ENCODE peak calls at places on chromosomes 11 and 22, in nine cellular contexts. U is GM03348; C is Calu3; T is activated effector memory CD4-positive, alpha-beta T cell treated with Interleukin-2 at 50 U/mL for 16 hours; D is PC-3; X is progenitor cell of endocrine pancreas; W is GM13977; I is stimulated activated naive CD8-positive, alpha-beta T cell treated with anti-CD3 and anti-CD28 coated beads, Interleukin-15, Interleukin-2, amounts not matched to agents 100 U/mL and 50 U/mL, for 24 hours; N is GM04503. V is an unnamed sample.

GRCh38 chr11:6817668-6818067 is 18.2 kb upstream of the OR6A2 start:
- DNase-seq in U (no peak), C (no peak), T (no peak), D (no peak), X (no peak), W (no peak), I (no peak), N (no peak), V (no peak)

GRCh38 chr11:73158356-73159051 is 16.4 kb upstream of the FCHSD2 start:
- DNase-seq in U (no peak), C (no peak), T (no peak), D (no peak), X (no peak), W (no peak), I (no peak), N (no peak), V (peak)

GRCh38 chr11:121249039-121249663 is 43.4 kb upstream of the SC5D start:
- DNase-seq in U (peak), C (no peak), T (no peak), D (peak), X (no peak), W (peak), I (no peak), N (peak), V (no peak)

GRCh38 chr11:121572581-121573059 is 119.9 kb upstream of the SORL1-AS1 start:
- DNase-seq in U (no peak), C (no peak), T (no peak), D (no peak), X (no peak), W (no peak), I (no peak), N (no peak), V (no peak)

GRCh38 chr22:30868663-30869385 is 99.8 kb downstream of the MORC2 start:
- DNase-seq in U (no peak), C (no peak), T (no peak), D (no peak), X (no peak), W (no peak), I (no peak), N (no peak), V (no peak)

GRCh38 chr22:36279219-36279666 is 26.3 kb downstream of the APOL1 start:
- DNase-seq in U (no peak), C (no peak), T (no peak), D (no peak), X (no peak), W (no peak), I (no peak), N (no peak), V (no peak)

GRCh38 chr11:122652495-122652894 is 3.0 kb upstream of the UBASH3B start:
- DNase-seq in U (no peak), C (no peak), T (no peak), D (no peak), X (no peak), W (no peak), I (no peak), N (no peak), V (no peak)

GRCh38 chr11:79184285-79184684 is 256.5 kb downstream of the TENM4 start:
- DNase-seq in U (no peak), C (no peak), T (no peak), D (no peak), X (no peak), W (no peak), I (no peak), N (no peak), V (no peak)

GRCh38 chr22:30910358-30910757 is 58.2 kb downstream of the MORC2 start:
- DNase-seq in U (no peak), C (no peak), T (no peak), D (no peak), X (no peak), W (no peak), I (no peak), N (no peak), V (no peak)

GRCh38 chr11:3849297-3849874 is 6.1 kb upstream of the STIM1 start:
- DNase-seq in U (peak), C (peak), T (no peak), D (peak), X (no peak), W (peak), I (peak), N (peak), V (no peak)

GRCh38 chr22:22595001-22595835 is 36.2 kb upstream of the PRAME start:
- DNase-seq in U (no peak), C (no peak), T (no peak), D (no peak), X (no peak), W (no peak), I (no peak), N (no peak), V (no peak)

GRCh38 chr11:35116245-35116644 is 22.7 kb upstream of the CD44 start:
- DNase-seq in U (no peak), C (no peak), T (no peak), D (peak), X (no peak), W (no peak), I (no peak), N (no peak), V (no peak)